ENCODE peak calls at places on chromosomes 1 and 21, in eight cellular contexts. B is non-pigmented ciliary epithelial cell; X is iPS-NIHi11; U is stimulated activated CD8-positive, alpha-beta memory T cell treated with anti-CD3 and anti-CD28 coated beads, Interleukin-7, amount 100 ng/mL, for 1 hour; F is H4; S is astrocyte of the spinal cord; L is AG08396; R is substantia nigra. Z is an unnamed sample.
A peak's percentile ranks its signal among the peaks of the same experiment; 100 is the strongest.

GRCh38 chr1:19635646-19636045 is 8.5 kb upstream of the NBL1 start:
- DNase-seq in X (no peak), L (no peak), B (no peak), R (no peak), F (peak; percentile 33), U (no peak), S (no peak), Z (no peak)

GRCh38 chr1:13624526-13624925 is 40.9 kb downstream of the PDPN start:
- DNase-seq in F (no peak), L (no peak), S (no peak), R (no peak), X (no peak), B (no peak), U (no peak), Z (no peak)

GRCh38 chr1:23897083-23897482 is 16.1 kb downstream of the CNR2 start:
- DNase-seq in R (no peak), S (no peak), X (no peak), U (no peak), B (no peak), F (no peak), L (no peak), Z (no peak)

GRCh38 chr1:203462878-203463277 is 12.7 kb upstream of the PRELP start:
- DNase-seq in F (peak; percentile 76), U (no peak), S (peak; percentile 18), B (no peak), X (no peak), R (no peak), L (peak; percentile 65), Z (no peak)

GRCh38 chr1:207427832-207428231 is 26.3 kb upstream of the CR2 start:
- DNase-seq in X (no peak), S (no peak), F (no peak), L (no peak), R (no peak), U (no peak), B (no peak), Z (no peak)

GRCh38 chr21:28877318-28877884 is 115.3 kb downstream of the LTN1 start:
- DNase-seq in B (no peak), F (no peak), X (no peak), S (no peak), U (no peak), L (no peak), R (no peak), Z (no peak)

GRCh38 chr1:29621826-29622435 is 385.6 kb downstream of the PTPRU start:
- DNase-seq in F (no peak), L (no peak), B (no peak), U (no peak), X (no peak), R (no peak), S (no peak), Z (no peak)

GRCh38 chr21:31660134-31660565 is 657 bp downstream of the SOD1 start:
- DNase-seq in U (no peak), S (peak; percentile 31), R (no peak), X (no peak), F (peak; percentile 26), L (no peak), B (no peak), Z (no peak)

GRCh38 chr21:32802954-32803353 is 31.4 kb upstream of the PAXBP1 start:
- DNase-seq in F (no peak), L (no peak), X (no peak), R (no peak), S (no peak), U (no peak), B (no peak), Z (no peak)

GRCh38 chr1:231923461-231924132 is 297.0 kb downstream of the DISC1 start:
- DNase-seq in R (no peak), X (no peak), U (no peak), B (no peak), F (no peak), S (peak; percentile 45), L (no peak), Z (no peak)

GRCh38 chr1:60697204-60697994 is 385.0 kb upstream of the NFIA start:
- DNase-seq in X (no peak), F (no peak), B (no peak), U (no peak), R (no peak), L (no peak), S (peak; percentile 3), Z (no peak)

GRCh38 chr21:44927587-44928461 is 7.1 kb upstream of the ITGB2 start:
- DNase-seq in L (peak; percentile 68), X (no peak), R (no peak), B (no peak), U (peak; percentile 71), F (peak; percentile 66), S (peak; percentile 62), Z (peak; percentile 89)

GRCh38 chr1:230902349-230902923 is 34.1 kb upstream of the C1orf198 start:
- DNase-seq in S (no peak), F (no peak), U (no peak), B (no peak), X (peak; percentile 38), L (no peak), R (no peak), Z (no peak)

GRCh38 chr1:211514030-211514754 is 22.2 kb upstream of the RD3 start:
- DNase-seq in R (peak; percentile 15), F (peak; percentile 90), S (peak; percentile 89), U (peak; percentile 35), B (peak; percentile 74), L (peak; percentile 94), X (peak; percentile 93), Z (peak; percentile 81)

GRCh38 chr1:159921700-159922498 is 3.4 kb downstream of the TAGLN2 start:
- DNase-seq in L (no peak), U (no peak), S (no peak), F (no peak), R (no peak), B (no peak), X (no peak), Z (peak; percentile 55)

GRCh38 chr1:117171900-117172501 is 38.7 kb downstream of the VTCN1 start:
- DNase-seq in X (no peak), F (peak; percentile 58), U (no peak), L (no peak), S (peak; percentile 66), B (peak; percentile 36), R (no peak), Z (no peak)

GRCh38 chr1:32716312-32717126 is 13.9 kb upstream of the SYNC start:
- DNase-seq in X (peak; percentile 97), L (peak; percentile 34), R (no peak), S (no peak), B (no peak), F (peak; percentile 48), U (peak; percentile 9), Z (peak; percentile 56)

GRCh38 chr1:168199056-168199455 is 20.3 kb downstream of the TIPRL start:
- DNase-seq in F (no peak), X (no peak), R (no peak), B (no peak), S (no peak), L (no peak), U (no peak), Z (no peak)

GRCh38 chr1:94648225-94649007 is 106.9 kb upstream of the F3 start:
- DNase-seq in L (peak; percentile 85), X (no peak), F (peak; percentile 89), B (peak; percentile 99), U (no peak), S (peak; percentile 96), R (no peak), Z (no peak)

GRCh38 chr21:42553435-42553834 is 39.8 kb downstream of the SLC37A1 start:
- DNase-seq in L (peak; percentile 43), U (no peak), F (no peak), S (no peak), R (no peak), B (no peak), X (no peak), Z (no peak)

GRCh38 chr1:163650624-163651023 is 328.9 kb downstream of the NUF2 start:
- DNase-seq in F (no peak), S (no peak), B (no peak), L (no peak), X (no peak), U (no peak), R (no peak), Z (no peak)

GRCh38 chr1:192342842-192343241 is 26.1 kb downstream of the RGS21 start:
- DNase-seq in R (no peak), X (no peak), F (no peak), S (no peak), U (no peak), B (no peak), L (no peak), Z (no peak)

GRCh38 chr1:54580856-54581550 is 33.0 kb downstream of the ACOT11 start:
- DNase-seq in X (no peak), R (no peak), F (no peak), L (no peak), B (no peak), S (no peak), U (no peak), Z (no peak)

GRCh38 chr1:202576816-202577215 is 133.4 kb downstream of the SYT2 start:
- DNase-seq in U (no peak), S (peak; percentile 71), L (peak; percentile 41), X (no peak), B (peak; percentile 70), F (peak; percentile 88), R (no peak), Z (no peak)

GRCh38 chr21:43375006-43375826 is 51.7 kb downstream of the SIK1 start:
- DNase-seq in F (no peak), R (no peak), U (no peak), L (no peak), B (no peak), S (no peak), X (no peak), Z (no peak)

GRCh38 chr1:165129568-165130164 is 226.8 kb downstream of the LMX1A start:
- DNase-seq in F (peak; percentile 76), R (peak; percentile 6), L (peak; percentile 33), B (no peak), S (peak; percentile 14), X (peak; percentile 79), U (no peak), Z (peak; percentile 32)

GRCh38 chr1:228303596-228303995 is 95.8 kb downstream of the OBSCN start:
- DNase-seq in X (no peak), F (no peak), B (no peak), U (no peak), L (no peak), S (no peak), R (no peak), Z (no peak)

GRCh38 chr21:42073140-42074099 is 2.3 kb downstream of the UMODL1 start:
- DNase-seq in X (no peak), U (no peak), F (no peak), R (no peak), L (no peak), B (no peak), S (no peak), Z (no peak)

GRCh38 chr1:18217398-18218043 is 109.9 kb downstream of the IGSF21 start:
- DNase-seq in F (peak; percentile 35), L (no peak), S (no peak), B (no peak), X (peak; percentile 76), R (no peak), U (no peak), Z (peak; percentile 2)

GRCh38 chr1:79353224-79353623 is 346.7 kb upstream of the ADGRL4 start:
- DNase-seq in F (peak; percentile 36), U (no peak), X (peak; percentile 22), B (peak; percentile 22), S (peak; percentile 65), R (no peak), L (peak; percentile 31), Z (no peak)

GRCh38 chr1:19089524-19089923 is 120.5 kb downstream of the UBR4 start:
- DNase-seq in R (no peak), S (no peak), X (no peak), B (no peak), L (no peak), F (no peak), U (no peak), Z (no peak)